ENCODE peak calls at places on chromosomes 16 and 17, in four cellular contexts. P is lung, L is mammary epithelial cell, K is neural progenitor cell. W is an unnamed sample.

GRCh38 chr16:78240459-78241222 is 141.2 kb downstream of the WWOX start:
- DNase-seq in K (peak; percentile 37), L (peak; percentile 23), P (peak; percentile 59), W (no peak)

GRCh38 chr16:13550254-13550653 is 369.7 kb upstream of the ERCC4 start:
- DNase-seq in P (no peak), L (no peak), K (no peak), W (no peak)

GRCh38 chr17:82153745-82154375 is 55.8 kb upstream of the FASN start:
- DNase-seq in P (peak; percentile 89), K (peak; percentile 88), L (peak; percentile 64), W (peak; percentile 9)

GRCh38 chr17:39183766-39184165 is 13.7 kb downstream of the CACNB1 start:
- DNase-seq in P (no peak), K (no peak), L (no peak), W (no peak)

GRCh38 chr17:1111599-1112443 is 68.0 kb downstream of the ABR start:
- DNase-seq in K (no peak), P (peak; percentile 67), L (no peak), W (no peak)

GRCh38 chr16:14056970-14057369 is 14.1 kb upstream of the MRTFB start:
- DNase-seq in P (no peak), L (no peak), K (no peak), W (no peak)

GRCh38 chr16:53775821-53776431 is 72.0 kb downstream of the FTO start:
- DNase-seq in L (peak; percentile 85), K (peak; percentile 19), P (peak; percentile 80), W (peak; percentile 82)

GRCh38 chr17:50514936-50515702 is 6.9 kb downstream of the MYCBPAP start:
- DNase-seq in P (no peak), K (peak; percentile 55), L (peak; percentile 60), W (no peak)

GRCh38 chr17:63956296-63956920 is 16.3 kb downstream of the SCN4A start:
- DNase-seq in P (no peak), L (no peak), K (no peak), W (no peak)

GRCh38 chr16:3182608-3183444 is 5.2 kb upstream of the OR1F1 start:
- DNase-seq in K (peak; percentile 73), L (peak; percentile 77), P (no peak), W (no peak)

GRCh38 chr17:64278614-64279013 is 15.6 kb upstream of the TEX2 start:
- DNase-seq in P (no peak), K (no peak), L (peak; percentile 96), W (peak; percentile 31)

GRCh38 chr17:34710226-34710625 is 130.8 kb downstream of the TMEM132E start:
- DNase-seq in L (no peak), P (no peak), K (no peak), W (no peak)

GRCh38 chr17:55414983-55415382 is 6.7 kb downstream of the MMD start:
- DNase-seq in P (no peak), K (peak; percentile 3), L (no peak), W (no peak)

GRCh38 chr17:72477529-72477928 is 356.7 kb downstream of the SOX9 start:
- DNase-seq in P (no peak), L (no peak), K (no peak), W (no peak)

GRCh38 chr17:2192367-2193028 is 111.1 kb downstream of the SMG6 start:
- DNase-seq in K (no peak), L (peak; percentile 96), P (no peak), W (peak; percentile 95)

GRCh38 chr17:58337126-58337599 is 8.6 kb upstream of the TSPOAP1 start:
- DNase-seq in K (no peak), L (no peak), P (no peak), W (no peak)

GRCh38 chr16:79286646-79287423 is 313.7 kb downstream of the MAF start:
- DNase-seq in P (peak; percentile 37), L (no peak), K (peak; percentile 23), W (no peak)

GRCh38 chr17:45013021-45013997 is 38.1 kb downstream of the DCAKD start:
- DNase-seq in P (no peak), K (peak; percentile 35), L (no peak), W (no peak)

GRCh38 chr16:4488486-4488967 is 12.3 kb downstream of the HMOX2 start:
- DNase-seq in K (no peak), L (no peak), P (no peak), W (no peak)

GRCh38 chr17:73174126-73174525 is 9.3 kb downstream of the SSTR2 start:
- DNase-seq in L (no peak), P (no peak), K (no peak), W (no peak)

GRCh38 chr16:54938351-54939346 is 8.0 kb downstream of the IRX5 start:
- DNase-seq in L (peak; percentile 48), P (no peak), K (peak; percentile 70), W (no peak)

GRCh38 chr17:40058151-40058784 is 4.1 kb upstream of the MED24 start:
- DNase-seq in L (no peak), P (no peak), K (no peak), W (no peak)

GRCh38 chr17:45228985-45229517 is 7.4 kb downstream of the FMNL1 start:
- DNase-seq in L (peak; percentile 90), P (peak; percentile 92), K (peak; percentile 50), W (no peak)

GRCh38 chr17:64074704-64075484 is 54.5 kb upstream of the ICAM2 start:
- DNase-seq in P (peak; percentile 52), K (no peak), L (peak; percentile 82), W (peak; percentile 90)

GRCh38 chr17:67493811-67494210 is 116.7 kb downstream of the PITPNC1 start:
- DNase-seq in P (no peak), K (no peak), L (no peak), W (no peak)

GRCh38 chr17:67492251-67492740 is 115.2 kb downstream of the PITPNC1 start:
- DNase-seq in L (no peak), K (no peak), P (no peak), W (no peak)

GRCh38 chr17:67491009-67491677 is 114.1 kb downstream of the PITPNC1 start:
- DNase-seq in L (peak; percentile 33), K (peak; percentile 56), P (peak; percentile 63), W (peak; percentile 88)

GRCh38 chr17:67491678-67492019 is 114.6 kb downstream of the PITPNC1 start:
- DNase-seq in L (no peak), P (no peak), K (no peak), W (no peak)

DNA sequence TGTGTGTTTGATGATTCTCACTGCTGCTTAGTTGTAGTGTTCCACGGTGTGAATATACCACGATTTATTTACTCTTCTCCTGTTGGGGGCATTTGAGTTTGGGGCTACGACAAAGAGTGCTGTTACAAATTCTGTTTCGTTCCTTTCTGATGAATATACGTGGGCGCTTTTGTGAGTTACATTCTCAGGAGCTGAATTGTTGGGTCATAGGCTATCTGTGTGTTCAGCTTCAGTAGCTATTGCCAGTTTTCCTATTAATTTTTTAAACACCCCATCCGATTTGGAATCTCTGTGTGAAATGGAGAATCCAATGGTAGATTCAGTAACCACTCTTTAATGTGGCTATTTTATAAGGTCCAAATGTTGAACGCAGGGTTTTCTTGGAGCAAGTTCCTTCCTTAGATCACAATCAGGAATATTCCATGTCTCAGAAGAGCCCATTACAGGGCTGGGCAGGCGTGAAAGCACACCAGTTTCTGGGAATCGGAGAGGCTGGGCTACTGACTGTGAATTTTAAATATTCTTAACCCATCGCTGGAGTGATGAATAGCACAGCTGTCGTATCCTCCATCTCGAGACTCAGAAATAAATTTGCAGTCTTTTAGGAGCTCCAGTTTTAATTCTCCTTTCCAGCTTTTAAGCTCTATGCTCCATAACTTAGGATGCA is 115.9 kb downstream of the PITPNC1 start:
- DNase-seq in L (no peak), P (no peak), K (no peak), W (no peak)
- H3K4me3 ChIP-seq in L (no peak overlapping the region), P (no peak overlapping the region), K (no peak overlapping the region), W (no peak overlapping the region)

DNA sequence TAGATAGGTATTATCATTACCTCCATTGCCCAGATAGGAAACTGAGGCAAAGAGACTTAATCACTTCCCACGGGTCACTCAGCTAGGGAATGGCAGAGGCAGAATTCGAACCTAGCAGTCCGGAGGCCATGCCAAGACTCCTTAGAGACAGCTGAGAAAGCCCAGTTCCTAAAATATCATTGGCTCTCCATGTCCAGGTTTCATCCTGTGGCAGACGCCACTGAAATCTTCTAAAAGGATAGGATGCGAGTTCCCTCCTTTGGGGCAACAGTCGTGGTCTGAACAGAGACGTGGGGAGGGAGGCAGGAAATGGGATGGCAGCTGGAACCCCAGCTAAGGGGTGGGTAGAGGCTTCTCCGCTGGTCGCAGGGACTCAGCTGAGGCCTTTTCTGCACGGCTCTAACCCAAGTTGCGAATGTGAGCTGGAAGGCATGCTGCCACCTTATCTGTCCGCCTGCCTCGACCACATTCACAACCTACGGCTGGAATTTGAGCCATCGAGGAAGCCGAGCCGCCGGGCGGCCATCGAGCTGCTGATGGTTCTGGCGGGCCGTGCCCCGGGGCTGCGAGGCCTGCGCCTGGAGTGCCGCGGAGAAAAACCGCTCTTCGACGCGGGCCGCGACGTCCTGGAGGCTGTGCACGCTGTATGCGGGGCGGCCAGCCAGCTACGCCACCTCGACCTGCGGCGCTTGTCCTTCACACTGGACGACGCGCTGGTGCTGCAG is 1.9 kb upstream of the HSF4 start:
- DNase-seq in L (no peak), K (no peak), P (no peak), W (no peak)
- H3K27me3 ChIP-seq in L (no peaks in the 10 kb centered on the region), K (peaks cover 100% of the 10 kb centered on the region), P (no peaks in the 10 kb centered on the region), W (peaks cover 67% of the 10 kb centered on the region)

GRCh38 chr17:66016231-66016630 is 175.7 kb downstream of the CEP112 start:
- DNase-seq in L (no peak), K (no peak), P (no peak), W (no peak)

GRCh38 chr17:66018786-66019185 is 173.1 kb downstream of the CEP112 start:
- DNase-seq in K (no peak), P (no peak), L (no peak), W (no peak)

GRCh38 chr17:66025551-66025950 is 166.4 kb downstream of the CEP112 start:
- DNase-seq in P (no peak), K (no peak), L (no peak), W (no peak)

DNA sequence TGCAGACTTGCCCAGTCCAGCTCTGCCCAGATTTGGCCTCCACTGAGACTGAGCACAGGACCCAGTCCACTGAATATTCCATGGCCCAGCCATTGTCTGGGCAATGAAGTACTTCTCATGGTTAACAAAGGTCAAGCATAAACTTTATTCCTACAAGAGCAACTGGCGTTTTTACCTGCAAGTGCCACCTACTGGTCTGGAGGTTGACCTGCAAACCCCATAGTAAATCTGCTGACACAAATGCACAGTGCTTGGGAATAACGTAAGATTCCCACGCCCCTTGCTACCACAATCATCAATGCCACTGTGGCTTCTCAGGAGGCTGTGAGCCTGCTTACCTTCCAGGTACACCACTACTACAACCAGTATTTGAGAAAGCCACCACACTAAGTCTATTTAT is 170.2 kb downstream of the CEP112 start:
- DNase-seq in K (no peak), P (no peak), L (no peak), W (no peak)
- TF ChIP-seq CTCF in K (peak; percentile 17), P (no peak), L (no peak), W (no peak)

GRCh38 chr16:29319726-29320125 is 86.8 kb downstream of the NPIPB11 start:
- DNase-seq in K (no peak), L (no peak), P (no peak), W (no peak)

GRCh38 chr16:29320274-29320999 is 86.1 kb downstream of the NPIPB11 start:
- DNase-seq in L (no peak), P (no peak), K (no peak), W (no peak)

GRCh38 chr16:29318037-29318436 is 88.5 kb downstream of the NPIPB11 start:
- DNase-seq in P (no peak), K (no peak), L (no peak), W (no peak)

GRCh38 chr16:29321585-29321984 is 84.9 kb downstream of the NPIPB11 start:
- DNase-seq in L (no peak), P (no peak), K (peak; percentile 53), W (no peak)

DNA sequence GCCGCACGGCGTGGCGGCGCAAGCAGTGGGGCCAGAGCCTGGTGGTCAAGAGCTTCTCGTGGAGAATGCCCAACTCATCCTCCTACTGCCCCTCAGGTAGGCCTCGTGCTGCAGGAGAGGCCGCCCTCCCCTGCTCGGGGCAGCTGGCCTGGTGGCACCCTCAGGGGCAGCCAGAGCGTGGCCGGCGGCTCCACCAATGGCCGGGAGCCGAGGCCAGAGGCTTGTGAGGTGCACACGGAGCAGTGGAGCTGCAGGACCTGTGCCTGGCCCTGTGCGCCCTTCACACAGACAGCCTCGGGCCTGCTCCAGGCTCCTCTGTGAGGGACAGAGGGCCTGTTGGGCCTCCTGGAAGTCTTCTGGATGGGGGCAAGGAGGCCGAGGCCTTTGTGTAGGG is 85.5 kb downstream of the NPIPB11 start:
- DNase-seq in P (no peak), L (no peak), K (no peak), W (no peak)
- H3K4me3 ChIP-seq in P (no peak overlapping the region), L (no peak overlapping the region), K (no peak overlapping the region), W (no peak overlapping the region)

W was measured in kidney epithelial cell.